ENCODE peak calls at places on chromosomes 4 and X, in six cellular contexts. S is stimulated activated CD8-positive, alpha-beta memory T cell treated with anti-CD3 and anti-CD28 coated beads, Interleukin-7, amount 100 ng/mL, for 1 hour; L is aorta; A is fibroblast of the conjunctiva; F is HL-60; I is AG08396. O is an unnamed sample.

GRCh38 chrX:103629295-103630170 is 758 bp downstream of the TCEAL1 start:
- DNase-seq in S (no peak), L (peak; percentile 86), A (peak; percentile 56), F (no peak), I (peak; percentile 36), O (no peak)

GRCh38 chr4:108590776-108591175 is 29.6 kb upstream of the RPL34 start:
- DNase-seq in S (no peak), L (no peak), A (no peak), F (no peak), I (no peak), O (no peak)

GRCh38 chrX:19805054-19805690 is 82.2 kb downstream of the SH3KBP1 start:
- DNase-seq in S (no peak), L (no peak), A (no peak), F (no peak), I (no peak), O (no peak)

GRCh38 chr4:107719211-107719926 is 665 bp downstream of the PAPSS1 start:
- DNase-seq in S (no peak), L (no peak), A (no peak), F (peak; percentile 61), I (peak; percentile 30), O (no peak)

GRCh38 chr4:30837131-30837539 is 117.0 kb downstream of the PCDH7 start:
- DNase-seq in S (no peak), L (no peak), A (no peak), F (no peak), I (no peak), O (no peak)

GRCh38 chr4:186876961-186877626 is 153.4 kb upstream of the FAT1 start:
- DNase-seq in S (no peak), L (no peak), A (no peak), F (no peak), I (no peak), O (no peak)

GRCh38 chr4:89788243-89789072 is 48.5 kb downstream of the SNCA start:
- DNase-seq in S (no peak), L (no peak), A (no peak), F (no peak), I (no peak), O (no peak)

GRCh38 chr4:35710343-35710742 is 534.0 kb downstream of the ARAP2 start:
- DNase-seq in S (no peak), L (no peak), A (no peak), F (no peak), I (no peak), O (no peak)

GRCh38 chrX:136204571-136204970 is 46.6 kb downstream of the MAP7D3 start:
- DNase-seq in S (no peak), L (no peak), A (peak; percentile 80), F (peak; percentile 25), I (peak; percentile 45), O (no peak)

GRCh38 chr4:99248714-99249113 is 29.7 kb upstream of the ADH6 start:
- DNase-seq in S (no peak), L (no peak), A (no peak), F (no peak), I (no peak), O (no peak)

GRCh38 chrX:8548446-8548845 is 83.8 kb downstream of the VCX3B start:
- DNase-seq in S (no peak), L (no peak), A (no peak), F (no peak), I (no peak), O (no peak)

GRCh38 chr4:125432078-125432477 is 117.3 kb downstream of the FAT4 start:
- DNase-seq in S (no peak), L (no peak), A (no peak), F (no peak), I (peak; percentile 6), O (no peak)

GRCh38 chr4:71004281-71004851 is 10.9 kb downstream of the DCK start:
- DNase-seq in S (no peak), L (no peak), A (no peak), F (no peak), I (no peak), O (no peak)

GRCh38 chr4:159107203-159107921 is 4.5 kb downstream of the RAPGEF2 start:
- DNase-seq in S (no peak), L (no peak), A (no peak), F (no peak), I (no peak), O (no peak)

GRCh38 chr4:16139066-16139945 is 55.5 kb upstream of the PROM1 start:
- DNase-seq in S (no peak), L (no peak), A (no peak), F (no peak), I (no peak), O (no peak)

GRCh38 chr4:19051751-19052296 is 1030.3 kb upstream of the LCORL start:
- DNase-seq in S (no peak), L (no peak), A (no peak), F (no peak), I (no peak), O (no peak)

GRCh38 chrX:18855919-18856644 is 127.8 kb downstream of the PHKA2 start:
- DNase-seq in S (no peak), L (no peak), A (no peak), F (no peak), I (no peak), O (no peak)

GRCh38 chrX:154800508-154801207 is 4.6 kb downstream of the MPP1 start:
- DNase-seq in S (no peak), L (no peak), A (no peak), F (peak; percentile 59), I (no peak), O (no peak)

GRCh38 chr4:109389367-109390118 is 44.1 kb upstream of the SEC24B start:
- DNase-seq in S (no peak), L (no peak), A (no peak), F (no peak), I (no peak), O (no peak)

GRCh38 chrX:13669246-13669689 is 16.3 kb downstream of the TCEANC start:
- DNase-seq in S (no peak), L (no peak), A (peak; percentile 82), F (peak; percentile 28), I (peak; percentile 73), O (no peak)

GRCh38 chr4:78610546-78611214 is 59.1 kb downstream of the ANXA3 start:
- DNase-seq in S (no peak), L (no peak), A (peak; percentile 17), F (peak; percentile 17), I (no peak), O (peak; percentile 76)

GRCh38 chr4:76830612-76831474 is 67.1 kb downstream of the SOWAHB start:
- DNase-seq in S (no peak), L (no peak), A (no peak), F (no peak), I (peak; percentile 65), O (no peak)

GRCh38 chr4:129278868-129279267 is 182.9 kb downstream of the C4orf33 start:
- DNase-seq in S (no peak), L (no peak), A (no peak), F (no peak), I (no peak), O (no peak)

GRCh38 chr4:138938371-138938699 is 77.2 kb upstream of the NOCT start:
- DNase-seq in S (no peak), L (no peak), A (peak; percentile 34), F (peak; percentile 34), I (peak; percentile 20), O (peak; percentile 22)

GRCh38 chr4:175971393-175972179 is 94.1 kb upstream of the WDR17 start:
- DNase-seq in S (no peak), L (no peak), A (no peak), F (no peak), I (no peak), O (no peak)

GRCh38 chr4:157220026-157220881 is at the start of gene GRIA2:
- DNase-seq in S (no peak), L (peak; percentile 92), A (peak; percentile 12), F (peak; percentile 14), I (peak; percentile 68), O (no peak)

GRCh38 chrX:69503835-69504625 is at the start of gene NALF2:
- DNase-seq in S (no peak), L (peak; percentile 84), A (no peak), F (no peak), I (peak; percentile 46), O (no peak)

GRCh38 chr4:4852591-4853362 is 6.7 kb upstream of the MSX1 start:
- DNase-seq in S (no peak), L (peak; percentile 76), A (no peak), F (no peak), I (peak; percentile 67), O (peak; percentile 34)

GRCh38 chr4:146192060-146192459 is 16.5 kb downstream of the LSM6 start:
- DNase-seq in S (no peak), L (no peak), A (no peak), F (no peak), I (peak; percentile 20), O (no peak)

GRCh38 chrX:17644001-17644400 is 93.3 kb upstream of the SCML1 start:
- DNase-seq in S (no peak), L (no peak), A (no peak), F (no peak), I (no peak), O (no peak)

GRCh38 chr4:71406459-71406963 is 67.7 kb downstream of the SLC4A4 start:
- DNase-seq in S (no peak), L (no peak), A (no peak), F (no peak), I (peak; percentile 21), O (peak; percentile 74)

GRCh38 chr4:121789960-121790829 is 10.9 kb upstream of the EXOSC9 start:
- DNase-seq in S (no peak), L (no peak), A (peak; percentile 37), F (no peak), I (no peak), O (no peak)

GRCh38 chr4:72954811-72955210 is 114.7 kb downstream of the COX18 start:
- DNase-seq in S (no peak), L (no peak), A (no peak), F (no peak), I (no peak), O (no peak)

GRCh38 chr4:165740911-165741310 is 132.1 kb upstream of the TLL1 start:
- DNase-seq in S (no peak), L (no peak), A (no peak), F (no peak), I (no peak), O (no peak)

GRCh38 chrX:40434947-40435346 is 145.8 kb upstream of the ATP6AP2 start:
- DNase-seq in S (no peak), L (no peak), A (no peak), F (no peak), I (no peak), O (peak; percentile 45)

GRCh38 chrX:129522184-129523059 is 868 bp downstream of the SMARCA1 start:
- DNase-seq in S (no peak), L (peak; percentile 80), A (peak; percentile 36), F (no peak), I (peak; percentile 65), O (no peak)

GRCh38 chr4:150583287-150584197 is 1.6 kb downstream of the MAB21L2 start:
- DNase-seq in S (no peak), L (peak; percentile 76), A (no peak), F (no peak), I (no peak), O (no peak)

GRCh38 chr4:175435437-175435836 is 376.6 kb downstream of the GPM6A start:
- DNase-seq in S (no peak), L (no peak), A (no peak), F (no peak), I (no peak), O (peak; percentile 60)